ENCODE peak calls at places on chromosomes 7 and 10, in four cellular contexts. W, G, J and C are unnamed samples. For H3K4me1, the result is how much of the 10 kb centered on the place peaks cover.

GRCh38 chr10:50440489-50440888 is 183.3 kb downstream of the SGMS1 start:
- DNase-seq in J (no peak), G (no peak), W (no peak), C (no peak)

GRCh38 chr10:15742831-15743230 is 23.1 kb upstream of the ITGA8 start:
- DNase-seq in J (no peak), W (no peak), G (peak), C (no peak)

GRCh38 chr7:101915000-101915399 is 97.6 kb downstream of the CUX1 start:
- DNase-seq in W (peak), G (no peak), J (no peak), C (no peak)

GRCh38 chr10:96366508-96366907 is 7.7 kb upstream of the OPALIN start:
- DNase-seq in G (peak), J (no peak), W (no peak), C (no peak)

GRCh38 chr7:75743455-75743859 is 4.7 kb upstream of the HIP1 start:
- DNase-seq in G (peak), J (no peak), W (no peak), C (no peak)

GRCh38 chr10:71526662-71527061 is 129.9 kb downstream of the CDH23 start:
- DNase-seq in G (no peak), J (no peak), W (no peak), C (no peak)

GRCh38 chr10:131396108-131397010 is 84.8 kb upstream of the TCERG1L start:
- DNase-seq in W (no peak), J (no peak), G (no peak), C (peak)

GRCh38 chr10:14374745-14375445 is 44.2 kb upstream of the FRMD4A start:
- DNase-seq in J (no peak), G (no peak), W (no peak), C (no peak)

GRCh38 chr10:112151640-112152039 is 31.9 kb downstream of the GPAM start:
- DNase-seq in G (no peak), W (no peak), J (no peak), C (no peak)

GRCh38 chr7:2168612-2169312 is 64.0 kb downstream of the MAD1L1 start:
- DNase-seq in G (no peak), J (no peak), W (no peak), C (no peak)

GRCh38 chr7:152052772-152053171 is 27.3 kb downstream of the GALNT11 start:
- DNase-seq in G (no peak), J (no peak), W (no peak), C (no peak)

GRCh38 chr7:51308738-51309102 is 7.9 kb downstream of the COBL start:
- DNase-seq in G (no peak), J (no peak), W (no peak), C (no peak)

GRCh38 chr10:103990170-103990930 is 23.4 kb downstream of the SLK start:
- DNase-seq in W (no peak), G (no peak), J (no peak), C (no peak)

GRCh38 chr7:122014697-122015096 is 129.4 kb downstream of the AASS start:
- DNase-seq in J (no peak), W (no peak), G (no peak), C (no peak)

GRCh38 chr7:90625051-90625450 is 28.9 kb downstream of the CDK14 start:
- DNase-seq in G (peak), J (no peak), W (no peak), C (no peak)

GRCh38 chr10:24513155-24513554 is 210.5 kb downstream of the ARHGAP21 start:
- DNase-seq in G (peak), W (no peak), J (no peak), C (no peak)

GRCh38 chr7:42077276-42078135 is 159.5 kb downstream of the GLI3 start:
- DNase-seq in J (no peak), W (no peak), G (no peak), C (peak)

GRCh38 chr7:6392712-6393666 is 54.8 kb downstream of the DAGLB start:
- DNase-seq in J (peak), W (peak), G (peak), C (peak)

GRCh38 chr10:131009801-131010200 is 301.7 kb downstream of the TCERG1L start:
- DNase-seq in G (no peak), J (no peak), W (no peak), C (no peak)

GRCh38 chr10:87930929-87931835 is 67.8 kb downstream of the PTEN start:
- DNase-seq in J (no peak), G (no peak), W (no peak), C (peak)

GRCh38 chr7:47636111-47636692 is 54.3 kb upstream of the TNS3 start:
- DNase-seq in W (peak), G (peak), J (no peak), C (no peak)

GRCh38 chr7:97697396-97697795 is 34.5 kb upstream of the TAC1 start:
- DNase-seq in J (no peak), W (no peak), G (no peak), C (no peak)

GRCh38 chr7:135169141-135169935 is 1.2 kb downstream of the CYREN start:
- DNase-seq in G (peak), J (peak), W (no peak), C (peak)

GRCh38 chr10:111076191-111076681 is 593 bp upstream of the ADRA2A start:
- DNase-seq in W (peak), J (peak), G (peak), C (no peak)

GRCh38 chr10:77457266-77457665 is 180.3 kb downstream of the KCNMA1 start:
- DNase-seq in G (no peak), W (no peak), J (no peak), C (no peak)

GRCh38 chr7:37031571-37032257 is 307.4 kb upstream of the AOAH start:
- DNase-seq in G (peak), W (peak), J (peak), C (peak)

GRCh38 chr7:15686209-15686956 is at the start of gene MEOX2:
- DNase-seq in G (no peak), J (no peak), W (peak), C (peak)

GRCh38 chr7:156609010-156609877 is 31.3 kb upstream of the RNF32 start:
- DNase-seq in J (no peak), W (no peak), G (no peak), C (no peak)

GRCh38 chr10:69844698-69845097 is 43.0 kb downstream of the COL13A1 start:
- DNase-seq in G (no peak), W (no peak), J (no peak), C (no peak)

GRCh38 chr7:75716992-75717626 is 21.6 kb downstream of the HIP1 start:
- DNase-seq in G (peak), J (peak), W (no peak), C (peak)

GRCh38 chr10:75410135-75410787 is 8.7 kb upstream of the ZNF503 start:
- DNase-seq in G (no peak), J (no peak), W (peak), C (no peak)

GRCh38 chr10:75294518-75294865 is 58.7 kb upstream of the COMTD1 start:
- DNase-seq in W (peak), G (no peak), J (no peak), C (no peak)

GRCh38 chr10:43233601-43234430 is 33.0 kb downstream of the RASGEF1A start:
- DNase-seq in J (no peak), G (no peak), W (no peak), C (no peak)

GRCh38 chr7:49790209-49790608 is 16.8 kb downstream of the VWC2 start:
- DNase-seq in G (no peak), W (no peak), J (no peak), C (no peak)

GRCh38 chr7:30771859-30772429 is 727 bp downstream of the MINDY4 start:
- DNase-seq in W (no peak), J (no peak), G (peak), C (no peak)

GRCh38 chr10:20573924-20574323 is 323.2 kb downstream of the NEBL start:
- DNase-seq in J (no peak), G (no peak), W (no peak), C (no peak)

GRCh38 chr7:117995850-117996650 is 122.8 kb upstream of the CTTNBP2 start:
- DNase-seq in G (peak), W (no peak), J (no peak), C (peak)

GRCh38 chr10:132434405-132435005 is 37.5 kb downstream of the PWWP2B start:
- DNase-seq in G (no peak), W (peak), J (no peak), C (no peak)

GRCh38 chr7:85041599-85042216 is 145.1 kb downstream of the SEMA3D start:
- DNase-seq in G (peak), W (peak), J (peak), C (peak)

GRCh38 chr10:63268139-63268797 is 135.1 kb downstream of the NRBF2 start:
- DNase-seq in W (no peak), J (no peak), G (no peak), C (no peak)
- H3K4me1 ChIP-seq in W (under half), J (under half), G (under half), C (under half)

GRCh38 chr7:72309476-72309875 is 102.7 kb downstream of the CALN1 start:
- DNase-seq in J (no peak), W (no peak), G (no peak), C (no peak)
- H3K27ac ChIP-seq in J (no peak), W (no peak), G (no peak), C (no peak)

GRCh38 chr10:31028076-31028475 is 3.6 kb downstream of the ZNF438 start:
- DNase-seq in W (no peak), G (no peak), J (no peak), C (peak)
- H3K4me1 ChIP-seq in W (half or more), G (under half), J (under half), C (under half)

DNA sequence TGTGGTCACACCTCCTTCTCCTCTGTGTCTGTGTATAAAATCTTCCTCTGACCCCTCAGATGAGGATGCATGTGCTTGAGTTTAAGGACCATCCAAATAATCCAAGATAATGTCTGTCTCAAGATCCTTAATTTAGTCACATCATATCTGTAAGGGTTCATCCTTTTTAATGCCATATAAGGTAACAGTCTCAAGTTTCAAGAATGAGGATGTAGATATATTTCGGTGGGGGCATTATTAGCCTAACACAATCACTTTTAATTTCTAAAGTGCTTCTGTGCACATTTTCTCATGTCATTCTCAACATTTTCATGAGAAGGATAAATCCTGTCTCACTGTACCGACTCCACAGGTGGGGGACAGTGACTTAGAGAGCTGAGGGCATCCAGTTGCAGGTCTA is 235.3 kb downstream of the BUB3 start:
- DNase-seq in G (no peak), W (no peak), J (no peak), C (no peak)
- H3K27ac ChIP-seq in G (no peak), W (no peak), J (no peak), C (no peak)